ENCODE peak calls at places on chromosome 7, in eight cellular contexts. Q is amniotic stem cell; K is brain pericyte; M is stimulated activated naive CD4-positive, alpha-beta T cell; E is NB4; U is M059J; D is GM23338; N is AML-193. I is an unnamed sample.

GRCh38 chr7:39979406-39980073 is 29.5 kb downstream of the CDK13 start:
- DNase-seq in U (no peak), N (no peak), E (no peak), K (no peak), Q (no peak), M (peak), D (no peak), I (no peak)

GRCh38 chr7:13725591-13725990 is 263.9 kb downstream of the ETV1 start:
- DNase-seq in M (no peak), U (no peak), K (no peak), E (no peak), D (no peak), Q (no peak), N (no peak), I (no peak)

GRCh38 chr7:44311561-44312495 is 13.6 kb downstream of the CAMK2B start:
- DNase-seq in D (no peak), Q (no peak), U (no peak), M (no peak), E (no peak), K (no peak), N (no peak), I (no peak)

GRCh38 chr7:2717905-2718702 is 30.1 kb downstream of the AMZ1 start:
- DNase-seq in K (no peak), U (no peak), Q (no peak), N (no peak), M (no peak), E (no peak), D (no peak), I (no peak)

GRCh38 chr7:1952169-1952760 is 280.5 kb downstream of the MAD1L1 start:
- DNase-seq in M (no peak), K (no peak), Q (no peak), E (no peak), N (no peak), D (no peak), U (no peak), I (no peak)

GRCh38 chr7:1668932-1669485 is 1.1 kb upstream of the ELFN1 start:
- DNase-seq in N (no peak), Q (no peak), D (peak), E (peak), M (no peak), U (no peak), K (no peak), I (peak)

GRCh38 chr7:41979834-41980307 is 257.1 kb downstream of the GLI3 start:
- DNase-seq in E (peak), D (peak), M (no peak), U (peak), Q (no peak), N (peak), K (no peak), I (peak)

GRCh38 chr7:22117222-22117621 is 171.5 kb upstream of the CDCA7L start:
- DNase-seq in D (no peak), N (no peak), U (no peak), K (no peak), M (no peak), Q (no peak), E (no peak), I (peak)

GRCh38 chr7:120163449-120163848 is 109.5 kb upstream of the KCND2 start:
- DNase-seq in E (no peak), D (no peak), M (no peak), U (no peak), K (no peak), Q (no peak), N (no peak), I (no peak)

GRCh38 chr7:81803267-81803666 is 33.4 kb upstream of the HGF start:
- DNase-seq in K (no peak), D (no peak), N (no peak), M (no peak), Q (no peak), E (no peak), U (no peak), I (no peak)

GRCh38 chr7:116534790-116535189 is 10.0 kb downstream of the CAV1 start:
- DNase-seq in U (peak), K (no peak), Q (no peak), D (no peak), M (no peak), E (no peak), N (no peak), I (no peak)

GRCh38 chr7:28078036-28078901 is 102.3 kb downstream of the JAZF1 start:
- DNase-seq in M (peak), U (peak), D (peak), Q (no peak), E (peak), N (peak), K (no peak), I (no peak)

GRCh38 chr7:30950197-30950596 is 13.6 kb upstream of the GHRHR start:
- DNase-seq in D (no peak), M (no peak), Q (no peak), N (no peak), E (no peak), K (no peak), U (no peak), I (no peak)

GRCh38 chr7:42065942-42066341 is 171.1 kb downstream of the GLI3 start:
- DNase-seq in K (no peak), D (peak), E (no peak), M (no peak), U (peak), N (no peak), Q (no peak), I (no peak)

GRCh38 chr7:31019509-31019908 is 32.6 kb upstream of the ADCYAP1R1 start:
- DNase-seq in N (no peak), Q (no peak), E (peak), K (no peak), M (no peak), U (no peak), D (no peak), I (no peak)

GRCh38 chr7:45524373-45524913 is 49.7 kb upstream of the ADCY1 start:
- DNase-seq in Q (no peak), N (no peak), U (no peak), M (no peak), K (no peak), E (no peak), D (no peak), I (no peak)

GRCh38 chr7:47326808-47327207 is 255.1 kb downstream of the TNS3 start:
- DNase-seq in Q (no peak), N (no peak), D (no peak), K (no peak), M (no peak), U (no peak), E (no peak), I (no peak)

GRCh38 chr7:4830176-4830575 is 31.7 kb downstream of the PAPOLB start:
- DNase-seq in D (peak), K (no peak), M (peak), E (peak), Q (no peak), N (peak), U (peak), I (peak)